ENCODE peak calls at places on chromosomes 12 and 14, in six cellular contexts. Z is AG09309; N is adrenal gland; C is left ventricle myocardium inferior; H is CD8-positive, alpha-beta T cell; A is mesothelial cell of epicardium. B is an unnamed sample.

GRCh38 chr12:4444031-4444430 is 1.6 kb downstream of the FGF6 start:
- DNase-seq in Z (no peak), N (no peak), C (no peak), H (no peak), A (no peak), B (no peak)

GRCh38 chr14:31388687-31389413 is 31.5 kb downstream of the HEATR5A start:
- DNase-seq in Z (no peak), N (no peak), C (no peak), H (no peak), A (no peak), B (no peak)

GRCh38 chr12:2982361-2982760 is 23.2 kb downstream of the TEAD4 start:
- DNase-seq in Z (no peak), N (no peak), C (no peak), H (no peak), A (no peak), B (no peak)

GRCh38 chr12:62726471-62726980 is 208.4 kb downstream of the PPM1H start:
- DNase-seq in Z (no peak), N (no peak), C (no peak), H (no peak), A (no peak), B (no peak)

GRCh38 chr12:62562892-62563291 is 96.3 kb downstream of the MON2 start:
- DNase-seq in Z (no peak), N (peak), C (no peak), H (no peak), A (no peak), B (no peak)

GRCh38 chr12:74393265-74393664 is 144.4 kb upstream of the ATXN7L3B start:
- DNase-seq in Z (no peak), N (no peak), C (no peak), H (no peak), A (no peak), B (no peak)

GRCh38 chr14:93263416-93263815 is 56.4 kb downstream of the UBR7 start:
- DNase-seq in Z (no peak), N (no peak), C (no peak), H (no peak), A (no peak), B (no peak)

GRCh38 chr12:54956322-54956721 is 28.2 kb downstream of the TESPA1 start:
- DNase-seq in Z (no peak), N (no peak), C (no peak), H (no peak), A (no peak), B (no peak)

GRCh38 chr12:65306603-65307501 is 28.4 kb downstream of the MSRB3 start:
- DNase-seq in Z (no peak), N (no peak), C (peak), H (no peak), A (peak), B (no peak)

GRCh38 chr12:53492830-53493609 is 6.2 kb downstream of the MAP3K12 start:
- DNase-seq in Z (no peak), N (peak), C (peak), H (peak), A (peak), B (peak)

GRCh38 chr14:23657959-23658470 is 21.9 kb downstream of the DHRS2 start:
- DNase-seq in Z (no peak), N (no peak), C (no peak), H (no peak), A (no peak), B (no peak)
- TF ChIP-seq CTCF in Z (no peak), N (no peak), C (no peak), H (no peak), A (no peak), B (no peak)

DNA sequence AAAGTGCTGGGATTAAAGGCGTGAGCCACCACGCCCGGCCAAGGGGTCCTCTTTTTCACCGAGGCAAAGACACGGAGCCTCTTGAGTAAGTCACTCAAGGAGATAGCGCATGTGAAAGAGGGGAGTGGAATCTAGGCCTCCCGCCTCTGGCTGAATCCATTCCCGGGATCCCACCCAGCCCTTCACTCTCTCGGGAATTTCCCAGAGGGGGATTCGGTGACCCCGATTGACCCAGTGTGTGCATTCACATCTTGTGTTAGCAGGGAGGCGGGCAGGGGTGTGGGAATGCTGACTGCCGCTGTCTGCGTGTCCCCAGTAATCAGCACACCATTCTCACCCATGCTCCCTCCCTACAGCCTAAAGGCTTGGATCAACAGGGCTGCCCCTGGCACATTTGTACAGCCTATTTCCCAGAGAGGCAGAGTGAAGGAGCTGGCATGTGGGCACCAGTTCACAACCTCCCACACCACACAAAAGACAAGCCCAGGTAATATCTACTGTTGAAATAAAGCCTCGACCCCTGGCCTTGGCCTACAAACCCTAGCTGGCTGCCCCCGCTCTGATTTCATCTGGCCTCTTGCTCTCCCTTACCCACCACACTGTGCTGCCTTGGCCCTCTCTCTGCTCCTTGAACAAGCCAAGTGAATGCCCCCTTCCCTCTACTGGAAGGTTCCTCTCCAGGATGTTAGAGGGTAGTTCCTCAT is 1.3 kb upstream of the LTBP2 start:
- DNase-seq in Z (no peak), N (no peak), C (no peak), H (no peak), A (no peak), B (no peak)
- TF ChIP-seq CTCF in Z (no peak), N (no peak), C (no peak), H (no peak), A (no peak), B (no peak)

GRCh38 chr14:96095581-96096476 is 56.7 kb downstream of the C14orf132 start:
- DNase-seq in Z (no peak), N (peak), C (no peak), H (no peak), A (no peak), B (no peak)
- TF ChIP-seq CTCF in Z (no peak), N (no peak), C (no peak), H (no peak), A (no peak), B (no peak)

DNA sequence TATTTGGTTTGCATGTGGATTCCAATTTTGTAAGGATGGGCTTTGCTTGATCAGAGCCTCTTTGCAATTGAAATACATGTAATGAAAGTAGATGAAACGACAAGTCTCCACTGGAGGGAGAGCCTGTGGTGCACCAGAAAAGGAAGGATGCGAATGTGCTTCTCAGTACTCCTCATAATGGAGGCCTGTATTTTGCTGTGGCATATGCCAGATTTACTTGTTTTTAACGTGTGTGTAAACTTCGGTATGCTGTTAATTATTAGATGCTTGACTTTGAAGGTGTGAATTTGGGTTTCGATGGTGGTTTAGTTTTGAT is 2.8 kb downstream of the DYRK2 start:
- DNase-seq in Z (no peak), N (no peak), C (no peak), H (no peak), A (no peak), B (no peak)
- TF ChIP-seq CTCF in Z (peak), N (peak), C (peak), H (no peak), A (no peak), B (no peak)

GRCh38 chr12:79514730-79515525 is 175.8 kb downstream of the PAWR start:
- DNase-seq in Z (no peak), N (no peak), C (no peak), H (no peak), A (no peak), B (no peak)

GRCh38 chr12:79515526-79515935 is 175.2 kb downstream of the PAWR start:
- DNase-seq in Z (no peak), N (no peak), C (no peak), H (no peak), A (no peak), B (no peak)

GRCh38 chr12:79508622-79509021 is 182.1 kb downstream of the PAWR start:
- DNase-seq in Z (no peak), N (no peak), C (no peak), H (no peak), A (no peak), B (no peak)

GRCh38 chr12:79517363-79517762 is 173.4 kb downstream of the PAWR start:
- DNase-seq in Z (no peak), N (no peak), C (no peak), H (no peak), A (no peak), B (no peak)

GRCh38 chr12:79512068-79512467 is 178.7 kb downstream of the PAWR start:
- DNase-seq in Z (no peak), N (no peak), C (no peak), H (no peak), A (no peak), B (no peak)
- TF ChIP-seq CTCF in Z (no peak), N (no peak), C (no peak), H (no peak), A (no peak), B (peak)